ENCODE peak calls at places on chromosomes 3 and 15, in five cellular contexts. A is CD8-positive, alpha-beta memory T cell; C is A549; V is mucosa of descending colon; M is cardiac muscle cell. F is an unnamed sample.

GRCh38 chr15:91156175-91156726 is 56.2 kb downstream of the SV2B start:
- DNase-seq in M (no peak), V (no peak), A (no peak), C (no peak), F (no peak)

GRCh38 chr15:74421302-74422245 is 12.2 kb downstream of the SEMA7A start:
- DNase-seq in C (no peak), M (no peak), V (no peak), A (no peak), F (no peak)

GRCh38 chr3:10285742-10286524 is 6.8 kb downstream of the GHRL start:
- DNase-seq in C (no peak), M (no peak), A (no peak), V (no peak), F (no peak)

GRCh38 chr3:9627901-9628633 is 21.2 kb upstream of the MTMR14 start:
- DNase-seq in C (no peak), A (no peak), V (no peak), M (no peak), F (no peak)

GRCh38 chr3:48598323-48599076 is 3.4 kb upstream of the COL7A1 start:
- DNase-seq in C (peak; percentile 76), A (no peak), V (no peak), M (peak; percentile 33), F (no peak)

GRCh38 chr3:43997788-43998373 is 243.8 kb upstream of the TOPAZ1 start:
- DNase-seq in C (peak; percentile 11), V (no peak), M (peak; percentile 19), A (no peak), F (no peak)

GRCh38 chr15:49036650-49037545 is 9.3 kb downstream of the SECISBP2L start:
- DNase-seq in A (peak; percentile 4), V (no peak), C (no peak), M (no peak), F (no peak)

GRCh38 chr3:45746974-45747622 is 49.2 kb downstream of the SLC6A20 start:
- DNase-seq in C (no peak), A (no peak), M (no peak), V (no peak), F (no peak)

GRCh38 chr3:34727700-34728099 is 911.6 kb upstream of the ARPP21 start:
- DNase-seq in V (no peak), M (no peak), A (no peak), C (peak; percentile 6), F (no peak)

GRCh38 chr3:184156522-184156955 is 1.4 kb downstream of the DVL3 start:
- DNase-seq in A (no peak), C (no peak), M (peak; percentile 47), V (peak; percentile 56), F (no peak)

GRCh38 chr3:60104045-60104444 is 1054.2 kb upstream of the CFAP20DC start:
- DNase-seq in M (peak; percentile 32), A (no peak), V (no peak), C (no peak), F (no peak)

GRCh38 chr3:141366285-141367037 is 1.8 kb upstream of the ZBTB38 start:
- DNase-seq in M (peak; percentile 11), A (no peak), C (peak; percentile 89), V (peak; percentile 38), F (no peak)

GRCh38 chr3:56375654-56376053 is 92.6 kb downstream of the ERC2 start:
- DNase-seq in C (no peak), M (no peak), V (no peak), A (no peak), F (no peak)

GRCh38 chr3:177899275-177900067 is 636.8 kb upstream of the KCNMB2 start:
- DNase-seq in V (no peak), M (no peak), C (no peak), A (no peak), F (no peak)

GRCh38 chr3:177893321-177893720 is 642.9 kb upstream of the KCNMB2 start:
- DNase-seq in M (no peak), C (no peak), V (no peak), A (no peak), F (no peak)

GRCh38 chr3:177894021-177894690 is 642.1 kb upstream of the KCNMB2 start:
- DNase-seq in C (no peak), V (no peak), A (no peak), M (no peak), F (no peak)

GRCh38 chr3:177898185-177898584 is 638.1 kb upstream of the KCNMB2 start:
- DNase-seq in V (no peak), A (no peak), M (no peak), C (no peak), F (no peak)
- H3K9me3 ChIP-seq in V (peaks cover 21% of the 10 kb centered on the region), A (no peaks in the 10 kb centered on the region), M (no peaks in the 10 kb centered on the region), C (peaks cover 10% of the 10 kb centered on the region), F (peaks cover 5% of the 10 kb centered on the region)

DNA sequence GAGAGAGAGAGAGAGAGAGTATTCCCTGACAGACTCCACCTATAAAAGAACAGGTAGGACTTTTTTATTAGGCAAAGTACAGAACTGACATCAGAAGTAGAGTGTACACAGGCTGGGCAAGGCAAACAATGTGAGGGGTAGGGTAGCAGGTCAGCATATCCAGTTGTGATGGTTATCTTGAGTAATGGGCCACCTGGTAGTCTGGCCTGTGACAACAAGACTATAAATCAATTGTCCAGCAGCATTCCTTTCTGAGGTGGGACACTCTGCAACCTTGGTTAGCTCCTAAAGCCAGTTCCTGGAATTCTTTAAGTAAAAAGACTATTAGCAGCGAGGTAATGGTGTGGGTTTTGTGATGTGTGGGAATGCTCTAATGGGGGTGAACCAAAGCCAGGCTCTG is 14.9 kb upstream of the TMCC1 start:
- DNase-seq in M (no peak), A (no peak), C (peak; percentile 92), V (no peak), F (no peak)
- H3K9me3 ChIP-seq in M (no peaks in the 10 kb centered on the region), A (peaks cover 6% of the 10 kb centered on the region), C (peaks cover 6% of the 10 kb centered on the region), V (peaks cover 39% of the 10 kb centered on the region), F (peaks cover 10% of the 10 kb centered on the region)

DNA sequence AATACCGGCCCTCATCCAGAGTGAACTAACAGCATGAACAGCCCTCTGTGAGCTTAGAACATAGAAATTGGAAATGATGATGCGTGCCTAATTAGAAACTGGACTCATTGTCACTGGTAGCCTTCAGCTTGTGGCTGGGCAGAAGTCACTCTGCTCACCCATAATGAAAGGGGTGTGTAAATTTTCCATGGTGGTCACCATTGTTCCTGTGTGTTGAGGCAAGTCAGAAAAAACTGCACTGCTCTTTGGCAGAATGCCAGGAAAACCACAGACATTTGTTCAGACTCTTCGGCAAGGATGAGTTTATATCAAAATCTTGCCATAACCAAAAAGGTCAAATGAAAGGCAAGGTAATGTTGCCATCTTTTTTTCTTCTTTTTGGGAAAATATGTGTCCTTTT is 74.6 kb upstream of the CNTN4 start:
- DNase-seq in M (no peak), C (no peak), V (no peak), A (no peak), F (no peak)
- H3K9me3 ChIP-seq in M (no peaks in the 10 kb centered on the region), C (no peaks in the 10 kb centered on the region), V (no peaks in the 10 kb centered on the region), A (no peaks in the 10 kb centered on the region), F (no peaks in the 10 kb centered on the region)

GRCh38 chr15:56228854-56229253 is 14.8 kb downstream of the RFX7 start:
- DNase-seq in A (no peak), C (no peak), V (no peak), M (no peak), F (no peak)
- H3K9me3 ChIP-seq in A (peaks cover 19% of the 10 kb centered on the region), C (peaks cover 55% of the 10 kb centered on the region), V (peaks cover 42% of the 10 kb centered on the region), M (no peaks in the 10 kb centered on the region), F (peaks cover 9% of the 10 kb centered on the region)

GRCh38 chr3:36679384-36680200 is 84.8 kb downstream of the DCLK3 start:
- DNase-seq in M (no peak), C (peak; percentile 46), A (no peak), V (no peak), F (no peak)

GRCh38 chr3:36678216-36679013 is 85.9 kb downstream of the DCLK3 start:
- DNase-seq in M (no peak), A (no peak), C (no peak), V (no peak), F (no peak)

GRCh38 chr3:36674816-36675215 is 89.5 kb downstream of the DCLK3 start:
- DNase-seq in M (no peak), V (no peak), A (no peak), C (no peak), F (no peak)

GRCh38 chr3:36681867-36682266 is 82.5 kb downstream of the DCLK3 start:
- DNase-seq in A (no peak), M (no peak), C (no peak), V (no peak), F (no peak)

GRCh38 chr3:36677331-36678007 is 86.9 kb downstream of the DCLK3 start:
- DNase-seq in M (no peak), A (no peak), V (no peak), C (peak; percentile 51), F (no peak)
- H3K9me3 ChIP-seq in M (no peaks in the 10 kb centered on the region), A (peaks cover 9% of the 10 kb centered on the region), V (peaks cover 9% of the 10 kb centered on the region), C (peaks cover 44% of the 10 kb centered on the region), F (peaks cover 4% of the 10 kb centered on the region)

GRCh38 chr3:136914739-136915138 is 43.0 kb upstream of the IL20RB start:
- DNase-seq in A (no peak), C (no peak), M (no peak), V (no peak), F (no peak)
- H3K9me3 ChIP-seq in A (no peaks in the 10 kb centered on the region), C (peaks cover 3% of the 10 kb centered on the region), M (no peaks in the 10 kb centered on the region), V (no peaks in the 10 kb centered on the region), F (no peaks in the 10 kb centered on the region)

GRCh38 chr3:130607553-130608154 is 90.7 kb downstream of the COL6A6 start:
- DNase-seq in V (no peak), C (no peak), M (no peak), A (no peak), F (no peak)
- H3K9me3 ChIP-seq in V (peaks cover 13% of the 10 kb centered on the region), C (no peaks in the 10 kb centered on the region), M (no peaks in the 10 kb centered on the region), A (no peaks in the 10 kb centered on the region), F (peaks cover 5% of the 10 kb centered on the region)

F was measured in T-helper 17 cell.